ENCODE peak calls at places on chromosomes 1 and 21, in seven cellular contexts. G is AG04450, F is left ventricle myocardium inferior, H is WTC11, K is HepG2, E is esophagus muscularis mucosa, I is cardiac fibroblast. W is an unnamed sample.
A peak's percentile ranks its signal among the peaks of the same experiment; 100 is the strongest.

GRCh38 chr1:174742805-174743653 is 256.7 kb upstream of the CACYBP start:
- DNase-seq in F (no peak), H (no peak), E (no peak), K (no peak), I (no peak), G (no peak), W (no peak)

GRCh38 chr1:50308883-50309282 is 114.4 kb downstream of the DMRTA2 start:
- DNase-seq in I (peak; percentile 42), H (peak; percentile 79), E (no peak), K (peak; percentile 26), G (no peak), F (no peak), W (peak; percentile 59)

GRCh38 chr1:115991909-115992308 is 15.6 kb downstream of the SLC22A15 start:
- DNase-seq in F (no peak), H (no peak), I (no peak), K (no peak), G (no peak), E (no peak), W (no peak)

GRCh38 chr21:42285569-42286245 is 29.5 kb downstream of the TFF3 start:
- DNase-seq in E (no peak), H (no peak), G (no peak), I (no peak), K (no peak), F (no peak), W (no peak)

GRCh38 chr1:155226188-155226909 is 17.9 kb downstream of the MTX1 start:
- DNase-seq in K (peak; percentile 60), I (peak; percentile 88), F (peak; percentile 79), G (peak; percentile 26), H (peak; percentile 82), E (peak; percentile 97), W (peak; percentile 84)

GRCh38 chr1:178774263-178774662 is 49.2 kb downstream of the RALGPS2 start:
- DNase-seq in G (no peak), E (no peak), I (peak; percentile 61), H (no peak), F (no peak), K (peak; percentile 18), W (peak; percentile 54)

GRCh38 chr1:199083680-199084079 is 444.8 kb downstream of the PTPRC start:
- DNase-seq in H (no peak), I (peak; percentile 35), K (no peak), G (peak; percentile 6), E (no peak), F (no peak), W (no peak)

GRCh38 chr1:25729774-25730173 is 70.2 kb upstream of the SELENON start:
- DNase-seq in K (no peak), F (no peak), G (no peak), E (no peak), I (peak; percentile 17), H (no peak), W (no peak)

GRCh38 chr21:16258834-16259611 is 529.2 kb downstream of the USP25 start:
- DNase-seq in I (no peak), K (no peak), F (no peak), G (no peak), E (no peak), H (no peak), W (no peak)

GRCh38 chr21:37475186-37475868 is 108.8 kb downstream of the DYRK1A start:
- DNase-seq in E (no peak), I (peak; percentile 12), F (no peak), K (no peak), G (no peak), H (no peak), W (no peak)

GRCh38 chr1:182974792-182975191 is 21.8 kb upstream of the SHCBP1L start:
- DNase-seq in I (no peak), E (no peak), F (no peak), H (no peak), K (no peak), G (no peak), W (no peak)

GRCh38 chr1:198638894-198639319 is at the start of gene PTPRC:
- DNase-seq in E (no peak), K (no peak), G (no peak), F (no peak), I (no peak), H (no peak), W (no peak)

GRCh38 chr1:184622136-184622823 is 132.4 kb downstream of the EDEM3 start:
- DNase-seq in G (peak; percentile 69), E (peak; percentile 95), I (peak; percentile 96), K (no peak), H (no peak), F (peak; percentile 81), W (peak; percentile 98)

GRCh38 chr1:66489972-66490601 is 43.9 kb upstream of the SGIP1 start:
- DNase-seq in H (no peak), F (no peak), E (no peak), I (no peak), K (no peak), G (no peak), W (no peak)

GRCh38 chr1:37439672-37439995 is 34.7 kb upstream of the ZC3H12A start:
- DNase-seq in H (no peak), I (no peak), F (no peak), K (no peak), E (no peak), G (no peak), W (no peak)

GRCh38 chr1:180288232-180288818 is 58.3 kb downstream of the LHX4 start:
- DNase-seq in K (no peak), H (no peak), G (no peak), E (no peak), I (no peak), F (no peak), W (no peak)

GRCh38 chr1:243542726-243543415 is 287.0 kb downstream of the SDCCAG8 start:
- DNase-seq in F (no peak), G (no peak), E (no peak), H (no peak), K (no peak), I (no peak), W (peak; percentile 57)

GRCh38 chr21:44261191-44261631 is 486 bp downstream of the DNMT3L start:
- DNase-seq in K (no peak), I (no peak), F (no peak), G (no peak), E (no peak), H (no peak), W (no peak)

GRCh38 chr1:117215733-117216462 is 5.2 kb upstream of the VTCN1 start:
- DNase-seq in E (no peak), I (no peak), G (no peak), F (peak; percentile 27), K (no peak), H (no peak), W (no peak)

GRCh38 chr1:209835782-209836298 is 8.1 kb downstream of the UTP25 start:
- DNase-seq in E (no peak), K (no peak), G (no peak), F (no peak), I (peak; percentile 58), H (no peak), W (no peak)

DNA sequence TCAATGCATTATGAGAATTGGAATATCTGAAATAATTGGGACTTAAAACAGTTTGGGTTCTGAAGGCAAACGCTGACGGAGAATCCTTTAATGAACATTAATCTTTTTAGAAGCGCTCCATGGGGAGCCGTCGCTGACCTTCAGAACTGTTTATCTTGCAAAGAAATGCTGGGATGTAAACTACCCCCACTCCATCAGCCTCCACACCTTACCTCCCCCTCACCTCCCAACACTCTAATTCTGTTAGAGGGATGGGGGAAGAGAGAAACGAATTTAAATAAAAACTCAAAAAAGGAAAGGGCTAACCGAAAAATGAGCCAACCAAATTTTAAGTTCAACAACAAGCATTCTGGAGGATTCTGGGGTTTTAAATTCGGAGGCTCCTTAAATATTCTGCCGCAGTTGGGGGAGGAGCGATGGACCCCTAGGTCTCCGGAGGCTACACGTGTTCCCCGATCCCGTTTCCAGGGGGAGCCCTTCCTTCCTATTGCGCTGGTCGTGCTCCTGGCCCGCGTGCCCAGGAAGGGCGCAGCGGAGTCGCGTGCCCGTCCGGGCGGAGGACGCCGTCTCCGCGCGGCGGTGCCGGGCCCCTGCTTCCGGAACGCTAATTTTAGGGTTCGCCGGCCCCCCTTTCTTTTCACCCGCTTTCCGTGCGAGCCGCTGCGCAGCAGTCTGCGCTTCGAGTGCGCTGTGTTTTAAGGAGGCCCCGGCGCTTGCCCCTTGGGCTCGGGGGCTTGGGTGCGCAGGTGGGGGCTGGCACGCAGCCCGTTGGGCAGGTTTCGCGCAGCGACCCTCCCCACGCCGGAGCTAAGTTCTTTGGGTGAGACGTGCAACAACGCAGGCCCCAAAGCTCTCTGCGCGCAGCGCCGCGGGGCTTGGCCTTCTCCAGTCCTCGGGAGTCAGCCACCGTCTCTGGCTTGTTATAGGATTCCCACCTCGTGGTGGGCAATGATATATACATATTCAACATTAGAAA is 43.8 kb upstream of the DNAJC6 start:
- DNase-seq in H (peak; percentile 80), K (peak; percentile 57), I (peak; percentile 44), G (no peak), E (peak; percentile 83), F (peak; percentile 58), W (peak; percentile 42)
- TF ChIP-seq CTCF in H (no peak), K (peak; percentile 72), I (peak; percentile 12), G (peak; percentile 9), E (peak; percentile 8), F (peak; percentile 39), W (no peak)

GRCh38 chr1:228457396-228458176 is 29.6 kb upstream of the RNF187 start:
- DNase-seq in G (peak; percentile 97), F (peak; percentile 85), I (peak; percentile 99), H (peak; percentile 87), E (peak; percentile 98), K (no peak), W (peak; percentile 100)
- TF ChIP-seq CTCF in G (peak; percentile 31), F (peak; percentile 53), I (no peak), H (peak; percentile 16), E (no peak), K (no peak), W (peak; percentile 52)

GRCh38 chr1:146034976-146035469 is 13.5 kb upstream of the HJV start:
- DNase-seq in K (peak; percentile 82), I (peak; percentile 28), H (no peak), G (no peak), E (no peak), F (no peak), W (peak; percentile 62)
- TF ChIP-seq CTCF in K (no peak), I (no peak), H (no peak), G (no peak), E (no peak), F (no peak), W (no peak)

GRCh38 chr1:47309427-47309826 is 4.5 kb downstream of the STIL start:
- DNase-seq in I (no peak), E (no peak), F (no peak), K (no peak), G (no peak), H (no peak), W (no peak)

GRCh38 chr1:47317841-47318240 is 3.9 kb upstream of the STIL start:
- DNase-seq in I (peak; percentile 15), F (no peak), E (no peak), K (no peak), G (peak; percentile 72), H (no peak), W (no peak)

DNA sequence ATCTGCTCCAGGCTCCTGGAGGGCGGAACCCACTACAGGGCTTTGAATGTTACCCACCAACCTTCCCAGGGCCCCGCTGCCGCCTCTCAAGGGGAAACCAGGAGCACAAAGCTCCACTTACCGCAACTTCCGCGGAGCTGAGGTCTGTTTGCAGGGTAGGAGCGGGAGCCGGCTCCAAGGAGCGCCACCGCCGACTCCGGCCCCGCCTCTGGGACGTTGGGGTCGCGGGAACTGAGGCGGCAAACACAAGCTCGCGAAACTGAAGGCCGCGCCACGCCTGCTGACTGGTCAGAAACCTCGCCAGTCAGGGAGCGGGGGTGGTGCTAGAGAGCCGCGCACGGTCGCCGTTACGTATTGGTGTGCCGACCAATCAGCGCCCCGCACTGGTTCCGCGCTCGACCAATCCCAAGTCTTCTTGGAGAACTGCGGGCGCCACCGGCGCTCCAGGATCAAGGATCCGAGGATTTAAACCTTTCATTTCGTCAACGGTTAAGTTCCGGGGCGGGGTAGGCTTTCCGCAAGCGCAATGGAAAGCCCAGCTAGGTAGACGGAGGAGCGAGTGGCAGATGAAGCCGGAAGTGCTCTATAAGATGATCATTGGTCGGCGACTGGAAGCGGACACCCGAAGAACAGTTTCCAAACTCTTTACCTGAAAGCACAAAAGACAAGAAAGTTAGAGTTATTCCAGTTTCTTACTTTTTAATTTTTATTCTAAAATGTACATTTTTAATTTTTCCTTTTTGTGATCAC is at the start of gene STIL:
- DNase-seq in I (peak; percentile 100), G (peak; percentile 98), H (peak; percentile 99), F (peak; percentile 98), K (peak; percentile 99), E (peak; percentile 100), W (peak; percentile 99)
- TF ChIP-seq CTCF in I (no peak), G (no peak), H (no peak), F (peak; percentile 31), K (peak; percentile 7), E (no peak), W (no peak)